ENCODE peak calls at places on chromosomes 16 and 17, in eight cellular contexts. J is GM23248; K is mesendoderm; U is esophagus squamous epithelium; I is CD4-positive, CD25-positive, alpha-beta regulatory T cell; X is stomach; R is H9; T is CD8-positive, alpha-beta T cell. E is an unnamed sample.

GRCh38 chr16:66135838-66136237 is 230.7 kb upstream of the CDH5 start:
- DNase-seq in J (no peak), K (no peak), U (no peak), I (no peak), X (no peak), R (no peak), T (no peak), E (no peak)

GRCh38 chr17:76866774-76867577 is 1.2 kb upstream of the MGAT5B start:
- DNase-seq in J (peak), K (peak), U (no peak), I (no peak), X (no peak), R (no peak), T (no peak), E (no peak)

GRCh38 chr17:48457080-48457836 is 27.2 kb upstream of the SKAP1 start:
- DNase-seq in J (peak), K (peak), U (no peak), I (peak), X (peak), R (peak), T (peak), E (peak)

GRCh38 chr16:84753412-84754325 is 53.9 kb downstream of the USP10 start:
- DNase-seq in J (peak), K (no peak), U (no peak), I (no peak), X (no peak), R (no peak), T (no peak), E (no peak)

GRCh38 chr17:30153463-30153862 is 36.8 kb downstream of the NSRP1 start:
- DNase-seq in J (no peak), K (no peak), U (no peak), I (no peak), X (no peak), R (no peak), T (no peak), E (no peak)

GRCh38 chr17:76447931-76448652 is 4.9 kb downstream of the UBE2O start:
- DNase-seq in J (peak), K (no peak), U (no peak), I (no peak), X (no peak), R (no peak), T (no peak), E (no peak)

GRCh38 chr17:65553646-65554567 is 7.5 kb downstream of the AXIN2 start:
- DNase-seq in J (peak), K (no peak), U (no peak), I (no peak), X (no peak), R (no peak), T (no peak), E (no peak)

GRCh38 chr17:70074991-70075390 is at the start of gene KCNJ16:
- DNase-seq in J (no peak), K (peak), U (no peak), I (no peak), X (peak), R (no peak), T (no peak), E (no peak)

GRCh38 chr17:68656666-68657065 is 55.5 kb upstream of the FAM20A start:
- DNase-seq in J (no peak), K (no peak), U (no peak), I (no peak), X (no peak), R (no peak), T (no peak), E (no peak)

GRCh38 chr17:82160081-82160480 is 52.6 kb downstream of the CCDC57 start:
- DNase-seq in J (peak), K (no peak), U (no peak), I (no peak), X (no peak), R (no peak), T (no peak), E (no peak)

GRCh38 chr17:17354560-17355357 is 51.6 kb downstream of the NT5M start:
- DNase-seq in J (peak), K (peak), U (no peak), I (peak), X (peak), R (peak), T (peak), E (peak)

GRCh38 chr17:56112086-56112485 is 41.2 kb upstream of the ANKFN1 start:
- DNase-seq in J (peak), K (no peak), U (no peak), I (no peak), X (no peak), R (no peak), T (no peak), E (no peak)

GRCh38 chr17:32976605-32977004 is 15.0 kb upstream of the SPACA3 start:
- DNase-seq in J (no peak), K (no peak), U (no peak), I (no peak), X (no peak), R (no peak), T (no peak), E (no peak)

GRCh38 chr16:58226790-58227189 is 28.9 kb upstream of the CSNK2A2 start:
- DNase-seq in J (no peak), K (no peak), U (no peak), I (no peak), X (no peak), R (no peak), T (no peak), E (no peak)

GRCh38 chr16:2420035-2420434 is 9.2 kb upstream of the CCNF start:
- DNase-seq in J (peak), K (no peak), U (no peak), I (no peak), X (no peak), R (no peak), T (no peak), E (no peak)

GRCh38 chr17:50550661-50551432 is 3.9 kb downstream of the SPATA20 start:
- DNase-seq in J (peak), K (peak), U (no peak), I (no peak), X (peak), R (peak), T (no peak), E (peak)

GRCh38 chr17:27402943-27403342 is 53.3 kb upstream of the KSR1 start:
- DNase-seq in J (no peak), K (no peak), U (no peak), I (no peak), X (no peak), R (peak), T (no peak), E (no peak)

GRCh38 chr17:1294157-1294717 is 14.8 kb downstream of the TRARG1 start:
- DNase-seq in J (no peak), K (no peak), U (no peak), I (peak), X (peak), R (no peak), T (peak), E (no peak)

GRCh38 chr16:51431517-51432241 is 280.6 kb upstream of the SALL1 start:
- DNase-seq in J (peak), K (peak), U (no peak), I (no peak), X (no peak), R (no peak), T (no peak), E (no peak)

GRCh38 chr17:69150333-69150732 is 8.6 kb upstream of the ABCA6 start:
- DNase-seq in J (no peak), K (no peak), U (no peak), I (no peak), X (no peak), R (no peak), T (no peak), E (no peak)

GRCh38 chr16:77063617-77064016 is 127.4 kb upstream of the MON1B start:
- DNase-seq in J (no peak), K (no peak), U (no peak), I (no peak), X (no peak), R (no peak), T (no peak), E (no peak)

GRCh38 chr17:64781394-64781793 is 119.3 kb upstream of the SMURF2 start:
- DNase-seq in J (peak), K (peak), U (no peak), I (no peak), X (peak), R (peak), T (peak), E (peak)

GRCh38 chr17:30975042-30975820 is 4.4 kb downstream of the RNF135 start:
- DNase-seq in J (no peak), K (no peak), U (no peak), I (no peak), X (peak), R (peak), T (no peak), E (no peak)

GRCh38 chr16:50924759-50925545 is 183.1 kb downstream of the CYLD start:
- DNase-seq in J (no peak), K (no peak), U (no peak), I (no peak), X (no peak), R (no peak), T (no peak), E (no peak)

GRCh38 chr17:77610518-77610893 is 348.0 kb upstream of the TNRC6C start:
- DNase-seq in J (no peak), K (no peak), U (no peak), I (no peak), X (no peak), R (no peak), T (no peak), E (no peak)

GRCh38 chr17:7557825-7558543 is 566 bp upstream of the TNFSF13 start:
- DNase-seq in J (peak), K (peak), U (no peak), I (no peak), X (peak), R (peak), T (no peak), E (peak)

GRCh38 chr16:70442344-70442743 is 3.4 kb upstream of the ST3GAL2 start:
- DNase-seq in J (no peak), K (no peak), U (no peak), I (no peak), X (no peak), R (no peak), T (no peak), E (no peak)

GRCh38 chr17:7027335-7027734 is 4.5 kb downstream of the BCL6B start:
- DNase-seq in J (no peak), K (no peak), U (no peak), I (no peak), X (no peak), R (peak), T (no peak), E (no peak)

GRCh38 chr16:477287-477686 is 50.2 kb upstream of the CAPN15 start:
- DNase-seq in J (no peak), K (no peak), U (no peak), I (no peak), X (no peak), R (no peak), T (no peak), E (no peak)

GRCh38 chr17:40622509-40622928 is 25.1 kb downstream of the SMARCE1 start:
- DNase-seq in J (no peak), K (no peak), U (no peak), I (peak), X (no peak), R (no peak), T (peak), E (no peak)

GRCh38 chr17:34408439-34408838 is 45.4 kb upstream of the CCL1 start:
- DNase-seq in J (no peak), K (no peak), U (no peak), I (no peak), X (no peak), R (no peak), T (no peak), E (no peak)

GRCh38 chr16:80056334-80056733 is 455.8 kb upstream of the MAF start:
- DNase-seq in J (peak), K (peak), U (no peak), I (no peak), X (no peak), R (no peak), T (no peak), E (no peak)

GRCh38 chr17:8869416-8869815 is 1.9 kb upstream of the PIK3R6 start:
- DNase-seq in J (no peak), K (no peak), U (no peak), I (no peak), X (no peak), R (peak), T (no peak), E (no peak)

GRCh38 chr16:31242197-31242596 is 17.6 kb upstream of the ITGAM start:
- DNase-seq in J (peak), K (no peak), U (no peak), I (no peak), X (no peak), R (no peak), T (no peak), E (no peak)

GRCh38 chr16:50742521-50743150 is 750 bp downstream of the CYLD start:
- DNase-seq in J (peak), K (peak), U (no peak), I (peak), X (no peak), R (no peak), T (peak), E (no peak)

GRCh38 chr16:85046957-85047866 is 19.6 kb downstream of the KIAA0513 start:
- DNase-seq in J (no peak), K (no peak), U (no peak), I (no peak), X (peak), R (no peak), T (peak), E (no peak)

GRCh38 chr16:67170168-67170947 is at the start of gene NOL3:
- DNase-seq in J (peak), K (peak), U (peak), I (no peak), X (peak), R (peak), T (no peak), E (peak)

GRCh38 chr16:72991211-72991610 is 56.7 kb downstream of the ZFHX3 start:
- DNase-seq in J (peak), K (no peak), U (no peak), I (no peak), X (no peak), R (no peak), T (no peak), E (no peak)

GRCh38 chr16:72990003-72990521 is 57.9 kb downstream of the ZFHX3 start:
- DNase-seq in J (peak), K (peak), U (no peak), I (no peak), X (peak), R (no peak), T (no peak), E (peak)

GRCh38 chr16:72988568-72988967 is 59.4 kb downstream of the ZFHX3 start:
- DNase-seq in J (no peak), K (no peak), U (no peak), I (no peak), X (no peak), R (no peak), T (no peak), E (no peak)

GRCh38 chr16:72990571-72990970 is 57.4 kb downstream of the ZFHX3 start:
- DNase-seq in J (no peak), K (no peak), U (no peak), I (no peak), X (no peak), R (no peak), T (no peak), E (no peak)

DNA sequence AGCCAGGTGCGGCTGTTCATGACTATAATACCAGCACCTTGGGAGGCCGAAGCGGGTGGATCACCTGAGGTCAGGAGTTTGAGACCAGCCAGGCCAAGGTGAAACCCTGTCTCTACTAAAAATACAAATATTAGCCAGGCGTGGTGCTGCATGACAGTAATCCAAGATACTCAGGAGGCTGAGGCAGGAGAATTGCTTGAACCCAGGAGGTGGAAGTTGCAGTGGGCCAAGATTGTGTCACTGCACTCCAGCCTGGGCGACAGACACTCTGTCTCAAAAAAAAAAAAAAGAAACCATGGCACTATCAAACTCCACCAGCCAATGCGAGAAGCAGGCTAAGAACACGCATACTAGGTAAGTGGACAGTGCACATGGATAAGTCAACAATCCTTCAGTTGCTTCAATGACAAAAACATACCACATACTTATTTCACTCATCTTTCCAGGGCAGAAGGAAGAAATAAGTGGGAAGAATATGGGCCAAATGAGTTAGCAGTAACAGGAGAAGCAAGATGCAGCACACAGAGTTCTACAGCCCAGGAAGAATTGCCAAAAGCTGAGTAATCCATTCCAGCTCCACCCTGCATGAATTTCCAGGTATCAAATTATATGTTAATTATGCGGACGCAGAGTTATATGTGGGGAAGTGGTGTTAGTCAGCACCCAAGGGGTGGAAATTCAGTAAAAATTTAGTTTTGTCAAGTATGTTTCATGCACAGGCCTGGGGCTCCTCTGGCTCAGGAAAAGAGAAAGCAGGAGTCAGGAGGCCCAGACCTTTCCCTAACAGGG is 58.5 kb downstream of the ZFHX3 start:
- DNase-seq in J (peak), K (no peak), U (no peak), I (no peak), X (no peak), R (no peak), T (no peak), E (peak)
- H3K27ac ChIP-seq in J (peak), K (no peak), U (peak), I (no peak), X (peak), R (no peak), T (no peak), E (peak)

DNA sequence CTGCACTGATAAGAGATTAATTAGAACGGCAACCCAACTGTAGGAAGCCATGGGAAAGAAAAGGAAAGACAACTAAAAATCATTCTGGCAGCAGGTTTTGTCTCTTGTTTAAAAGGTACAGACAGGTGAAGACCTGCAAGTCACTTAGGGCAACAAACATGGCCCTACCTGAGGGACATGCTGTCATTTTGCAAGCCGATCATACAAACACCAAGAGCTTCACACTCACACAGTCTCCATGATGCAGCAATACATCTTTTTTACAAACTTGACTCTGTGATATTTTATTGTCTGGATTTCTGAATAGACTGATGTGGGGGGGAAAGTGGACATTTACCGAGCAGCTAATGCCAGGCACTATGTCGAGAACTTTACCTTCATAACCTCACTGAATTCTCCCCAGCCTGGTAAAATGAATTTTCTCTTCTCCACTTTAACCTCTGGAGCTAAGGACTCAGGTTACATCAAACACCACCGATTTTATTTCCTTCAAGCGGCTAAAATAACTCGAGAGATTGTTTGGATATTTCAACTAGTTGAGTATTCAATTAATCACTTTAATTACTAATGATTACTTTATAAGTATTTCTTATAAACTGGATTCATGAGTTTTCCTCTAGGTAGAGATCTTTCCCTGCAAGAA is 101.6 kb downstream of the PARN start:
- DNase-seq in J (peak), K (peak), U (no peak), I (no peak), X (no peak), R (no peak), T (no peak), E (no peak)
- H3K27ac ChIP-seq in J (peak), K (no peak), U (peak), I (no peak), X (no peak), R (no peak), T (no peak), E (peak)

GRCh38 chr16:27547851-27548250 is 1.9 kb downstream of the GTF3C1 start:
- DNase-seq in J (no peak), K (no peak), U (no peak), I (no peak), X (no peak), R (no peak), T (no peak), E (peak)
- H3K27ac ChIP-seq in J (peak), K (no peak), U (peak), I (no peak), X (no peak), R (no peak), T (no peak), E (no peak)

GRCh38 chr16:19948186-19949104 is 63.8 kb upstream of the GPRC5B start:
- DNase-seq in J (no peak), K (peak), U (no peak), I (no peak), X (no peak), R (no peak), T (no peak), E (no peak)

GRCh38 chr16:19940195-19940594 is 55.5 kb upstream of the GPRC5B start:
- DNase-seq in J (peak), K (no peak), U (no peak), I (no peak), X (no peak), R (no peak), T (no peak), E (no peak)

DNA sequence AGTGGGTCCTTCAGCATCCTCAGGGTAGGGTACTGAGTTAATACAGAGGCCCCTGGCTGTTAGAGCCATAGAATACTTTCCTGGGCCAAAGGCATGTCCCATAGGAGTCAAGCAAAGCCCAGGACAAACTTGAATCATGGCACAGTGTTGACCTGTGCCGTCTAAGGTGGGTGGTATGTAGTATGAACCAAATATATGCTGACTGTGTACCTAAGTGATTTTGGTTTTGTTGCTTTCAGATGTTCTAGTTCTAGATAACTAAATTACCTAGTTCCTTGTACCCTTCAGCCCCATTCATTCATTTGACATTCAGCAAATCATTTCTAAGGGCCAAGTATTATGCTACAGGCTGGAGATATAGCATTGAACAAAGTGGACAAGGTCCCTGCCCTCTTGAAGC is 61.3 kb upstream of the GPRC5B start:
- DNase-seq in J (no peak), K (no peak), U (no peak), I (no peak), X (no peak), R (no peak), T (no peak), E (no peak)
- H3K27ac ChIP-seq in J (no peak), K (no peak), U (no peak), I (no peak), X (no peak), R (no peak), T (no peak), E (no peak)

E was measured in sigmoid colon.